ENCODE peak calls at places on chromosomes 5 and 9, in seven cellular contexts. One of them, this sample, is unnamed. For H3K4me1 and H3K9me3, the result is how much of the 10 kb centered on the place peaks cover.

GRCh38 chr9:96344458-96345180 is 38.9 kb downstream of the SLC35D2 start:
- DNase-seq in cardiac muscle cell: peak
- DNase-seq in SJSA1: peak
- DNase-seq in A549: peak
- DNase-seq in breast epithelium: no peak
- DNase-seq in HCT116: peak
- DNase-seq in pancreas: no peak
- DNase-seq in this sample: no peak

GRCh38 chr5:143636951-143637528 is 174.9 kb upstream of the HMHB1 start:
- DNase-seq in breast epithelium: no peak
- DNase-seq in cardiac muscle cell: no peak
- DNase-seq in pancreas: no peak
- DNase-seq in HCT116: no peak
- DNase-seq in A549: peak
- DNase-seq in SJSA1: no peak
- DNase-seq in this sample: no peak

GRCh38 chr9:135336722-135337490 is 142.7 kb upstream of the PPP1R26 start:
- DNase-seq in breast epithelium: peak
- DNase-seq in HCT116: no peak
- DNase-seq in cardiac muscle cell: no peak
- DNase-seq in pancreas: no peak
- DNase-seq in A549: no peak
- DNase-seq in SJSA1: peak
- DNase-seq in this sample: no peak

GRCh38 chr9:20611751-20612287 is 10.5 kb downstream of the MLLT3 start:
- DNase-seq in cardiac muscle cell: no peak
- DNase-seq in A549: peak
- DNase-seq in HCT116: no peak
- DNase-seq in pancreas: no peak
- DNase-seq in SJSA1: no peak
- DNase-seq in breast epithelium: no peak
- DNase-seq in this sample: no peak

GRCh38 chr5:125058185-125058826 is 311.9 kb upstream of the ZNF608 start:
- DNase-seq in pancreas: no peak
- DNase-seq in SJSA1: no peak
- DNase-seq in A549: no peak
- DNase-seq in HCT116: no peak
- DNase-seq in cardiac muscle cell: no peak
- DNase-seq in breast epithelium: no peak
- DNase-seq in this sample: no peak

GRCh38 chr5:96567188-96567587 is 95.0 kb upstream of the CAST start:
- DNase-seq in A549: no peak
- DNase-seq in SJSA1: no peak
- DNase-seq in HCT116: no peak
- DNase-seq in cardiac muscle cell: no peak
- DNase-seq in breast epithelium: no peak
- DNase-seq in pancreas: no peak
- DNase-seq in this sample: no peak

GRCh38 chr5:19986036-19986619 is 1.9 kb downstream of the CDH18 start:
- DNase-seq in cardiac muscle cell: no peak
- DNase-seq in breast epithelium: no peak
- DNase-seq in A549: no peak
- DNase-seq in pancreas: no peak
- DNase-seq in HCT116: no peak
- DNase-seq in SJSA1: no peak
- DNase-seq in this sample: no peak

GRCh38 chr5:127442085-127442484 is 75.4 kb upstream of the PRRC1 start:
- DNase-seq in cardiac muscle cell: peak
- DNase-seq in A549: peak
- DNase-seq in HCT116: no peak
- DNase-seq in breast epithelium: no peak
- DNase-seq in pancreas: no peak
- DNase-seq in SJSA1: no peak
- DNase-seq in this sample: no peak

GRCh38 chr5:65874241-65874640 is 52.1 kb upstream of the ERBIN start:
- DNase-seq in A549: no peak
- DNase-seq in HCT116: no peak
- DNase-seq in pancreas: no peak
- DNase-seq in cardiac muscle cell: no peak
- DNase-seq in SJSA1: no peak
- DNase-seq in breast epithelium: no peak
- DNase-seq in this sample: no peak

GRCh38 chr9:95270790-95271189 is 46.7 kb downstream of the FANCC start:
- DNase-seq in SJSA1: no peak
- DNase-seq in cardiac muscle cell: no peak
- DNase-seq in HCT116: no peak
- DNase-seq in A549: no peak
- DNase-seq in pancreas: no peak
- DNase-seq in breast epithelium: no peak
- DNase-seq in this sample: no peak
- H3K4me1 ChIP-seq in SJSA1: under half
- H3K4me1 ChIP-seq in cardiac muscle cell: under half
- H3K4me1 ChIP-seq in HCT116: under half
- H3K4me1 ChIP-seq in A549: under half
- H3K4me1 ChIP-seq in pancreas: under half
- H3K4me1 ChIP-seq in breast epithelium: under half
- H3K4me1 ChIP-seq in this sample: under half

GRCh38 chr5:88831856-88832255 is 51.1 kb downstream of the MEF2C start:
- DNase-seq in pancreas: no peak
- DNase-seq in A549: no peak
- DNase-seq in cardiac muscle cell: no peak
- DNase-seq in SJSA1: no peak
- DNase-seq in breast epithelium: no peak
- DNase-seq in HCT116: no peak
- DNase-seq in this sample: no peak
- H3K27ac ChIP-seq in pancreas: no peak
- H3K27ac ChIP-seq in A549: no peak
- H3K27ac ChIP-seq in cardiac muscle cell: no peak
- H3K27ac ChIP-seq in SJSA1: no peak
- H3K27ac ChIP-seq in breast epithelium: no peak
- H3K27ac ChIP-seq in HCT116: no peak
- H3K27ac ChIP-seq in this sample: no peak

GRCh38 chr5:158463188-158463587 is 604.2 kb upstream of the CLINT1 start:
- DNase-seq in breast epithelium: no peak
- DNase-seq in HCT116: no peak
- DNase-seq in SJSA1: no peak
- DNase-seq in A549: no peak
- DNase-seq in cardiac muscle cell: no peak
- DNase-seq in pancreas: no peak
- DNase-seq in this sample: no peak
- H3K9me3 ChIP-seq in breast epithelium: under half
- H3K9me3 ChIP-seq in HCT116: under half
- H3K9me3 ChIP-seq in SJSA1: under half
- H3K9me3 ChIP-seq in A549: under half
- H3K9me3 ChIP-seq in cardiac muscle cell: under half
- H3K9me3 ChIP-seq in pancreas: under half
- H3K9me3 ChIP-seq in this sample: under half

GRCh38 chr9:18973348-18973747 is 59.7 kb downstream of the SAXO1 start:
- DNase-seq in breast epithelium: no peak
- DNase-seq in pancreas: no peak
- DNase-seq in SJSA1: no peak
- DNase-seq in A549: no peak
- DNase-seq in cardiac muscle cell: no peak
- DNase-seq in HCT116: no peak
- DNase-seq in this sample: no peak

GRCh38 chr9:18970393-18970792 is 62.6 kb downstream of the SAXO1 start:
- DNase-seq in A549: no peak
- DNase-seq in SJSA1: no peak
- DNase-seq in cardiac muscle cell: peak
- DNase-seq in pancreas: no peak
- DNase-seq in HCT116: no peak
- DNase-seq in breast epithelium: no peak
- DNase-seq in this sample: no peak

GRCh38 chr9:18972675-18973074 is 60.3 kb downstream of the SAXO1 start:
- DNase-seq in cardiac muscle cell: no peak
- DNase-seq in A549: no peak
- DNase-seq in breast epithelium: no peak
- DNase-seq in HCT116: no peak
- DNase-seq in SJSA1: no peak
- DNase-seq in pancreas: no peak
- DNase-seq in this sample: no peak

DNA sequence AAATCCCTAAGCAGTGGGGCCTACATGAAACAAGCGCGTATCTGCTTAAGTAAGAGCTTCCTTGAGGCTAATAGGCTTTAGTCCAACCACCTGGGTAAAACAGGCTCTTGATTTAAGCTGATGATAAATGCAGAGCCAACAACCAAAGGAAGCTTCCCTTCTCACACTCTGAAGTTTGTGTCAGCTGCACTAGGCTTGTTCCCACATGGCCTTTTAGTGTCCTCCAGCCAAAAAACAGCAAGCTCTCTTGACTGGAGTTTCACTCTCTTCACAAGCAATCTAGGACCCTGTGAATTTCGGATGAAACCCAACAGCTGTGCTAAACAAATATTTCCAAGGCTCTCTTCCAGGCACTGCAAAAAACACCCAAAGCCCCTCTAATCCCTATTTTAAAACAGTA is 63.9 kb downstream of the SAXO1 start:
- DNase-seq in HCT116: no peak
- DNase-seq in pancreas: no peak
- DNase-seq in SJSA1: no peak
- DNase-seq in breast epithelium: no peak
- DNase-seq in cardiac muscle cell: no peak
- DNase-seq in A549: no peak
- DNase-seq in this sample: no peak
- H3K4me1 ChIP-seq in HCT116: under half
- H3K4me1 ChIP-seq in pancreas: under half
- H3K4me1 ChIP-seq in SJSA1: under half
- H3K4me1 ChIP-seq in breast epithelium: under half
- H3K4me1 ChIP-seq in cardiac muscle cell: under half
- H3K4me1 ChIP-seq in A549: under half
- H3K4me1 ChIP-seq in this sample: under half

DNA sequence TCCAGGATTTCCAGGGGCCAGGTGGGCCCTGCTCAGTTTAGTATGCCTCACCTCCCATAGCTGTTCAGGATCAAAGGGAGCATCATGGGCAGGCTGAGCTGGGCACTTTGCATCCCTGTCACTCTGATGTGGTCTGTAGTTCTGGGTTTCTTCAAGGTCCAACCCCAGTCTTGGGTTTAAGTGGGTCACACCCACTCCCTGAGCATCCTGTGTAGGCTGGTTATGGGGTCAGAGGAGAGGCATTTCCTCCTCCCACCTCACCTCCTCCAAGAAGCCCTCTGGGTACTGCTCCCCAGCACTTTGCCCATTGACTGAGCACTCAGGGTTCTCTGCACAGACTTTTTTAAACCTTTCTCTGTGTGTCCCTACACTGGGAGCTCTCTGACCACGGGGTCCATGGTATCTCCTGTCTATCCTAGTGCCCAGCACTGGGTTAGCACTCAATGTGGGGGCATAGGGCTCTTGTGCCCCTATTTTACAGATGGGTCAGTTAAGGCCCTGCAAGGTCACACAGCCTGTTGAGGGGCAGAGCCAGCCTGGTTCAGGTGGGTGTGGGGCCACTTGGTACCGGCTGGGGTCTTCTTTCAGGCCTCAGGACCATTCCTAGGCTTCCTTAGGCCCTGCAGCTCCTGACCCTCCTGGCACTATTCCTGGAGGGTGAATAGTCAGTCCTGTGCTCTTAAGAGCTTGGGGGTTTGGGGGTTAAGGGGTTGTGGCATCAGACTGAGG is 19.0 kb downstream of the CXXC5 start:
- DNase-seq in A549: no peak
- DNase-seq in pancreas: no peak
- DNase-seq in breast epithelium: no peak
- DNase-seq in HCT116: no peak
- DNase-seq in cardiac muscle cell: no peak
- DNase-seq in SJSA1: no peak
- DNase-seq in this sample: no peak
- H3K27ac ChIP-seq in A549: peak
- H3K27ac ChIP-seq in pancreas: peak
- H3K27ac ChIP-seq in breast epithelium: peak
- H3K27ac ChIP-seq in HCT116: peak
- H3K27ac ChIP-seq in cardiac muscle cell: peak
- H3K27ac ChIP-seq in SJSA1: peak
- H3K27ac ChIP-seq in this sample: no peak

This sample was measured in effector memory CD4-positive, alpha-beta T cell.